ENCODE peak calls at places on chromosome 6, in eight cellular contexts. G, T, Y, V, N, S, W and A are unnamed samples.

GRCh38 chr6:157264701-157265100 is 58.6 kb downstream of the TMEM242 start:
- DNase-seq in G (no peak), T (no peak), Y (no peak), V (no peak), N (no peak), S (no peak), W (no peak), A (no peak)

GRCh38 chr6:1385129-1386042 is 4.0 kb upstream of the FOXF2 start:
- DNase-seq in G (no peak), T (no peak), Y (no peak), V (no peak), N (peak), S (no peak), W (no peak), A (no peak)

GRCh38 chr6:25922301-25922700 is 8.2 kb downstream of the SLC17A2 start:
- DNase-seq in G (no peak), T (no peak), Y (no peak), V (no peak), N (peak), S (no peak), W (no peak), A (no peak)

GRCh38 chr6:32369678-32370077 is 2.0 kb downstream of the TSBP1 start:
- DNase-seq in G (peak), T (no peak), Y (no peak), V (no peak), N (peak), S (no peak), W (peak), A (no peak)

GRCh38 chr6:36771145-36771544 is 68.1 kb downstream of the CPNE5 start:
- DNase-seq in G (no peak), T (no peak), Y (no peak), V (no peak), N (no peak), S (no peak), W (no peak), A (no peak)

GRCh38 chr6:157390273-157391060 is 9.5 kb downstream of the ZDHHC14 start:
- DNase-seq in G (no peak), T (no peak), Y (no peak), V (no peak), N (no peak), S (no peak), W (no peak), A (no peak)

GRCh38 chr6:71480577-71480976 is 192.0 kb downstream of the OGFRL1 start:
- DNase-seq in G (no peak), T (no peak), Y (no peak), V (no peak), N (no peak), S (no peak), W (no peak), A (no peak)

GRCh38 chr6:44007818-44008660 is 119.2 kb downstream of the MRPL14 start:
- DNase-seq in G (no peak), T (no peak), Y (peak), V (no peak), N (no peak), S (no peak), W (no peak), A (no peak)

GRCh38 chr6:166996406-166996805 is 2.8 kb upstream of the CEP43 start:
- DNase-seq in G (no peak), T (no peak), Y (no peak), V (no peak), N (peak), S (no peak), W (no peak), A (no peak)

GRCh38 chr6:106608080-106608668 is 21.1 kb downstream of the RTN4IP1 start:
- DNase-seq in G (no peak), T (peak), Y (no peak), V (no peak), N (peak), S (no peak), W (peak), A (no peak)

GRCh38 chr6:137878810-137879285 is 11.8 kb downstream of the TNFAIP3 start:
- DNase-seq in G (no peak), T (no peak), Y (peak), V (no peak), N (no peak), S (peak), W (no peak), A (peak)

GRCh38 chr6:32079566-32080290 is 29.4 kb downstream of the TNXB start:
- DNase-seq in G (no peak), T (no peak), Y (no peak), V (no peak), N (no peak), S (no peak), W (no peak), A (no peak)

GRCh38 chr6:163991326-163991725 is 576.8 kb downstream of the QKI start:
- DNase-seq in G (no peak), T (no peak), Y (no peak), V (no peak), N (no peak), S (no peak), W (no peak), A (no peak)

GRCh38 chr6:52152692-52153091 is 33.5 kb upstream of the IL17A start:
- DNase-seq in G (no peak), T (no peak), Y (no peak), V (no peak), N (no peak), S (no peak), W (no peak), A (no peak)

GRCh38 chr6:37125779-37126553 is 44.0 kb upstream of the PIM1 start:
- DNase-seq in G (no peak), T (no peak), Y (no peak), V (no peak), N (no peak), S (no peak), W (no peak), A (no peak)

GRCh38 chr6:73180718-73181619 is 44.3 kb downstream of the KHDC1L start:
- DNase-seq in G (peak), T (peak), Y (no peak), V (no peak), N (peak), S (peak), W (peak), A (no peak)

GRCh38 chr6:169722362-169723199 is 1.7 kb downstream of the PHF10 start:
- DNase-seq in G (peak), T (peak), Y (peak), V (peak), N (peak), S (peak), W (peak), A (no peak)

GRCh38 chr6:42407379-42407778 is 44.3 kb downstream of the TRERF1 start:
- DNase-seq in G (no peak), T (peak), Y (no peak), V (no peak), N (peak), S (no peak), W (no peak), A (no peak)